ENCODE peak calls at places on chromosomes 5 and 9, in four cellular contexts. One of them, this sample, is unnamed.

GRCh38 chr5:94517490-94518108 is 100.8 kb downstream of the KIAA0825 start:
- DNase-seq in left ventricle myocardium inferior: no peak
- DNase-seq in GM10248: no peak
- DNase-seq in activated CD4-positive, alpha-beta T cell treated with anti-CD3 and anti-CD28 coated beads, Interleukin-2, amount 50 U/mL, for 24 hours: no peak
- DNase-seq in this sample: no peak

GRCh38 chr5:157718529-157718928 is 12.7 kb upstream of the THG1L start:
- DNase-seq in left ventricle myocardium inferior: no peak
- DNase-seq in GM10248: peak
- DNase-seq in activated CD4-positive, alpha-beta T cell treated with anti-CD3 and anti-CD28 coated beads, Interleukin-2, amount 50 U/mL, for 24 hours: no peak
- DNase-seq in this sample: no peak

GRCh38 chr9:96251451-96251850 is 50.5 kb downstream of the HSD17B3 start:
- DNase-seq in left ventricle myocardium inferior: no peak
- DNase-seq in GM10248: no peak
- DNase-seq in activated CD4-positive, alpha-beta T cell treated with anti-CD3 and anti-CD28 coated beads, Interleukin-2, amount 50 U/mL, for 24 hours: no peak
- DNase-seq in this sample: no peak

GRCh38 chr5:135821802-135822201 is 12.7 kb upstream of the SLC25A48 start:
- DNase-seq in left ventricle myocardium inferior: no peak
- DNase-seq in GM10248: no peak
- DNase-seq in activated CD4-positive, alpha-beta T cell treated with anti-CD3 and anti-CD28 coated beads, Interleukin-2, amount 50 U/mL, for 24 hours: no peak
- DNase-seq in this sample: peak

GRCh38 chr5:13478831-13479465 is 465.5 kb downstream of the DNAH5 start:
- DNase-seq in left ventricle myocardium inferior: no peak
- DNase-seq in GM10248: peak
- DNase-seq in activated CD4-positive, alpha-beta T cell treated with anti-CD3 and anti-CD28 coated beads, Interleukin-2, amount 50 U/mL, for 24 hours: no peak
- DNase-seq in this sample: no peak

GRCh38 chr9:124411514-124412227 is 3.6 kb downstream of the PSMB7 start:
- DNase-seq in left ventricle myocardium inferior: no peak
- DNase-seq in GM10248: no peak
- DNase-seq in activated CD4-positive, alpha-beta T cell treated with anti-CD3 and anti-CD28 coated beads, Interleukin-2, amount 50 U/mL, for 24 hours: no peak
- DNase-seq in this sample: no peak

GRCh38 chr5:82984786-82985762 is 92.1 kb downstream of the TMEM167A start:
- DNase-seq in left ventricle myocardium inferior: no peak
- DNase-seq in GM10248: no peak
- DNase-seq in activated CD4-positive, alpha-beta T cell treated with anti-CD3 and anti-CD28 coated beads, Interleukin-2, amount 50 U/mL, for 24 hours: no peak
- DNase-seq in this sample: no peak

GRCh38 chr9:89309166-89309565 is 1.8 kb upstream of the CKS2 start:
- DNase-seq in left ventricle myocardium inferior: no peak
- DNase-seq in GM10248: no peak
- DNase-seq in activated CD4-positive, alpha-beta T cell treated with anti-CD3 and anti-CD28 coated beads, Interleukin-2, amount 50 U/mL, for 24 hours: no peak
- DNase-seq in this sample: no peak

GRCh38 chr9:109509625-109510024 is 11.5 kb upstream of the PTPN3 start:
- DNase-seq in left ventricle myocardium inferior: no peak
- DNase-seq in GM10248: no peak
- DNase-seq in activated CD4-positive, alpha-beta T cell treated with anti-CD3 and anti-CD28 coated beads, Interleukin-2, amount 50 U/mL, for 24 hours: no peak
- DNase-seq in this sample: no peak

GRCh38 chr5:98065261-98065909 is 708.1 kb upstream of the RGMB start:
- DNase-seq in left ventricle myocardium inferior: no peak
- DNase-seq in GM10248: no peak
- DNase-seq in activated CD4-positive, alpha-beta T cell treated with anti-CD3 and anti-CD28 coated beads, Interleukin-2, amount 50 U/mL, for 24 hours: no peak
- DNase-seq in this sample: no peak

GRCh38 chr5:123814796-123815479 is 303.0 kb downstream of the CSNK1G3 start:
- DNase-seq in left ventricle myocardium inferior: no peak
- DNase-seq in GM10248: no peak
- DNase-seq in activated CD4-positive, alpha-beta T cell treated with anti-CD3 and anti-CD28 coated beads, Interleukin-2, amount 50 U/mL, for 24 hours: no peak
- DNase-seq in this sample: no peak

GRCh38 chr5:169746147-169746694 is 109.1 kb downstream of the DOCK2 start:
- DNase-seq in left ventricle myocardium inferior: no peak
- DNase-seq in GM10248: no peak
- DNase-seq in activated CD4-positive, alpha-beta T cell treated with anti-CD3 and anti-CD28 coated beads, Interleukin-2, amount 50 U/mL, for 24 hours: no peak
- DNase-seq in this sample: no peak

GRCh38 chr9:108476574-108476973 is 379.2 kb downstream of the ACTL7B start:
- DNase-seq in left ventricle myocardium inferior: no peak
- DNase-seq in GM10248: no peak
- DNase-seq in activated CD4-positive, alpha-beta T cell treated with anti-CD3 and anti-CD28 coated beads, Interleukin-2, amount 50 U/mL, for 24 hours: no peak
- DNase-seq in this sample: no peak

GRCh38 chr9:123929870-123930831 is at the start of gene DENND1A:
- DNase-seq in left ventricle myocardium inferior: peak
- DNase-seq in GM10248: peak
- DNase-seq in activated CD4-positive, alpha-beta T cell treated with anti-CD3 and anti-CD28 coated beads, Interleukin-2, amount 50 U/mL, for 24 hours: peak
- DNase-seq in this sample: peak

This sample was measured in coronary artery.